ENCODE peak calls at places on chromosomes 12 and 14, in nine cellular contexts. S is fibroblast of pulmonary artery; G is astrocyte of the spinal cord; C is astrocyte; D is IMR-90; O is CD4-positive, alpha-beta T cell; L is H9; K is fibroblast of lung; Y is dorsolateral prefrontal cortex. P is an unnamed sample.
A peak's percentile ranks its signal among the peaks of the same experiment; 100 is the strongest.

GRCh38 chr12:65776994-65777393 is 47.3 kb upstream of the HMGA2 start:
- DNase-seq in S (no peak), G (no peak), C (no peak), D (no peak), O (no peak), L (no peak), K (no peak), Y (no peak), P (no peak)

GRCh38 chr14:21852061-21852664 is 178.5 kb upstream of the OR4E1 start:
- DNase-seq in S (peak; percentile 42), G (peak; percentile 27), C (no peak), D (peak; percentile 20), O (peak; percentile 70), L (peak; percentile 71), K (no peak), Y (peak; percentile 55), P (peak; percentile 0)

GRCh38 chr12:82937151-82937550 is 250.4 kb downstream of the TMTC2 start:
- DNase-seq in S (peak; percentile 34), G (no peak), C (peak; percentile 20), D (no peak), O (no peak), L (no peak), K (peak; percentile 22), Y (no peak), P (no peak)

GRCh38 chr12:8493084-8493483 is 20.2 kb upstream of the CLEC4D start:
- DNase-seq in S (no peak), G (no peak), C (no peak), D (no peak), O (no peak), L (no peak), K (no peak), Y (no peak), P (no peak)

GRCh38 chr12:55720071-55720564 is at the start of gene RDH5:
- DNase-seq in S (peak; percentile 83), G (peak; percentile 78), C (peak; percentile 92), D (peak; percentile 89), O (no peak), L (no peak), K (peak; percentile 96), Y (no peak), P (peak; percentile 72)

GRCh38 chr12:24021164-24021502 is 71.7 kb upstream of the SOX5 start:
- DNase-seq in S (no peak), G (no peak), C (no peak), D (no peak), O (no peak), L (no peak), K (no peak), Y (no peak), P (no peak)

GRCh38 chr14:76309572-76310551 is 66.1 kb upstream of the ESRRB start:
- DNase-seq in S (no peak), G (no peak), C (no peak), D (no peak), O (no peak), L (peak; percentile 58), K (no peak), Y (no peak), P (no peak)

GRCh38 chr12:121590476-121591143 is 9.8 kb upstream of the KDM2B start:
- DNase-seq in S (peak; percentile 24), G (peak; percentile 29), C (peak; percentile 66), D (peak; percentile 69), O (peak; percentile 53), L (no peak), K (peak; percentile 71), Y (no peak), P (peak; percentile 62)

GRCh38 chr14:31090872-31091764 is 64.9 kb upstream of the STRN3 start:
- DNase-seq in S (peak; percentile 96), G (peak; percentile 76), C (peak; percentile 82), D (peak; percentile 97), O (no peak), L (no peak), K (peak; percentile 83), Y (no peak), P (peak; percentile 90)

GRCh38 chr14:21024668-21025373 is at the start of gene NDRG2:
- DNase-seq in S (peak; percentile 40), G (no peak), C (no peak), D (no peak), O (peak; percentile 80), L (peak; percentile 88), K (peak; percentile 17), Y (peak; percentile 72), P (no peak)

GRCh38 chr12:109759076-109759420 is 45.4 kb downstream of the FAM222A start:
- DNase-seq in S (no peak), G (no peak), C (no peak), D (no peak), O (no peak), L (peak; percentile 32), K (no peak), Y (peak; percentile 18), P (no peak)

GRCh38 chr12:56687225-56688128 is 607 bp downstream of the PTGES3 start:
- DNase-seq in S (peak; percentile 29), G (peak; percentile 43), C (peak; percentile 31), D (no peak), O (peak; percentile 45), L (peak; percentile 28), K (peak; percentile 46), Y (peak; percentile 62), P (no peak)

GRCh38 chr12:91172051-91172450 is 10.6 kb downstream of the DCN start:
- DNase-seq in S (peak; percentile 72), G (no peak), C (no peak), D (no peak), O (no peak), L (no peak), K (no peak), Y (no peak), P (no peak)

GRCh38 chr12:21456291-21456780 is 18.9 kb downstream of the PYROXD1 start:
- DNase-seq in S (no peak), G (no peak), C (no peak), D (no peak), O (peak; percentile 26), L (no peak), K (no peak), Y (no peak), P (no peak)

GRCh38 chr12:120711411-120711810 is 1.2 kb downstream of the UNC119B start:
- DNase-seq in S (no peak), G (no peak), C (no peak), D (no peak), O (no peak), L (peak; percentile 37), K (no peak), Y (no peak), P (no peak)

GRCh38 chr14:96095581-96096476 is 56.7 kb downstream of the C14orf132 start:
- DNase-seq in S (peak; percentile 72), G (peak; percentile 80), C (peak; percentile 64), D (peak; percentile 92), O (no peak), L (no peak), K (peak; percentile 72), Y (no peak), P (peak; percentile 80)

GRCh38 chr12:119671070-119671469 is 3.1 kb downstream of the PRKAB1 start:
- DNase-seq in S (no peak), G (no peak), C (no peak), D (no peak), O (no peak), L (no peak), K (no peak), Y (no peak), P (no peak)

GRCh38 chr14:102209224-102209966 is 69.7 kb downstream of the WDR20 start:
- DNase-seq in S (peak; percentile 35), G (no peak), C (no peak), D (peak; percentile 28), O (no peak), L (no peak), K (no peak), Y (peak; percentile 75), P (peak; percentile 47)

GRCh38 chr14:87205811-87206210 is 787.2 kb downstream of the GALC start:
- DNase-seq in S (no peak), G (no peak), C (no peak), D (no peak), O (no peak), L (no peak), K (no peak), Y (no peak), P (no peak)
- TF ChIP-seq CTCF in S (no peak), G (no peak), C (no peak), D (no peak), O (no peak), L (no peak), K (no peak), Y (no peak), P (no peak)

GRCh38 chr14:61620130-61620946 is 75.0 kb upstream of the HIF1A start:
- DNase-seq in S (peak; percentile 98), G (peak; percentile 93), C (peak; percentile 96), D (peak; percentile 89), O (no peak), L (no peak), K (peak; percentile 96), Y (no peak), P (peak; percentile 48)
- TF ChIP-seq CTCF in S (peak; percentile 6), G (no peak), C (no peak), D (no peak), O (no peak), L (no peak), K (no peak), Y (no peak), P (no peak)

GRCh38 chr12:1995205-1995896 is 8.9 kb downstream of the DCP1B start:
- DNase-seq in S (no peak), G (no peak), C (no peak), D (no peak), O (no peak), L (no peak), K (no peak), Y (no peak), P (no peak)

GRCh38 chr12:1993871-1994371 is 10.3 kb downstream of the DCP1B start:
- DNase-seq in S (peak; percentile 52), G (peak; percentile 50), C (peak; percentile 85), D (peak; percentile 95), O (no peak), L (no peak), K (peak; percentile 87), Y (no peak), P (peak; percentile 43)

GRCh38 chr12:1993341-1993740 is 10.9 kb downstream of the DCP1B start:
- DNase-seq in S (peak; percentile 89), G (peak; percentile 88), C (peak; percentile 93), D (peak; percentile 98), O (no peak), L (no peak), K (peak; percentile 95), Y (no peak), P (peak; percentile 99)

GRCh38 chr12:1994429-1995143 is 9.7 kb downstream of the DCP1B start:
- DNase-seq in S (no peak), G (no peak), C (no peak), D (no peak), O (no peak), L (no peak), K (no peak), Y (no peak), P (no peak)

DNA sequence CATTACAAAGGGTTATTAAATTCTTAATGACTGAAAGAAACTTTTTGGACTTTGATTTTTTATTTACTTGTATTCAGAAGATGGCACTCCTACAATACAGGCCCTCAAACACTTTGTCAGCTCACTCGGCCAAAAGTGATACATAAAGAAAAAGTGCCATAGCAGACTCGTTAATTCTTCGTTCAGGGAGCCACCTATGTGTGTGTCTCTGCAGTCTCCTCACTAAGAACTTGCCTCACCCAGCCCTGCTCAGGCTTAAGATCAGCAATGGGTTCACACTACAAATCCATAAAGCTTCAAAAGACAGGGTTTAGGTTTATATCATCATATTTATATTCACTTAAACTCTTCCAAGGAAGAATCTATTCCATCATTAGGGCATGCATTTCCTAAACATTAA is 11.5 kb downstream of the DCP1B start:
- DNase-seq in S (no peak), G (no peak), C (no peak), D (no peak), O (no peak), L (no peak), K (no peak), Y (no peak), P (no peak)
- TF ChIP-seq CTCF in S (no peak), G (no peak), C (no peak), D (no peak), O (no peak), L (no peak), K (no peak), Y (no peak), P (no peak)

GRCh38 chr12:95848575-95849388 is 10.0 kb upstream of the SNRPF start:
- DNase-seq in S (peak; percentile 44), G (peak; percentile 55), C (no peak), D (peak; percentile 48), O (no peak), L (no peak), K (peak; percentile 29), Y (no peak), P (peak; percentile 38)
- TF ChIP-seq CTCF in S (peak; percentile 25), G (peak; percentile 40), C (peak; percentile 21), D (peak; percentile 50), O (no peak), L (peak; percentile 56), K (peak; percentile 23), Y (peak; percentile 20), P (peak; percentile 55)